ENCODE peak calls at places on chromosomes 11 and 22, in five cellular contexts. U is HCT116, Y is GM12878, E is HepG2, O is H1. W is an unnamed sample.
A peak's percentile ranks its signal among the peaks of the same experiment; 100 is the strongest.

GRCh38 chr22:35306350-35306967 is 6.8 kb downstream of the TOM1 start:
- DNase-seq in U (no peak), Y (no peak), E (no peak), O (no peak), W (no peak)

GRCh38 chr11:79018371-79018849 is 422.4 kb downstream of the TENM4 start:
- DNase-seq in U (no peak), Y (no peak), E (no peak), O (no peak), W (no peak)

GRCh38 chr22:47189056-47189916 is 426.8 kb downstream of the TBC1D22A start:
- DNase-seq in U (no peak), Y (no peak), E (no peak), O (no peak), W (no peak)

GRCh38 chr11:57515332-57516060 is at the start of gene SLC43A1:
- DNase-seq in U (no peak), Y (no peak), E (peak; percentile 46), O (peak; percentile 66), W (peak; percentile 84)

GRCh38 chr11:17673951-17674350 is 45.4 kb upstream of the MYOD1 start:
- DNase-seq in U (no peak), Y (no peak), E (no peak), O (no peak), W (no peak)

GRCh38 chr22:26536056-26536761 is 23.9 kb upstream of the TFIP11 start:
- DNase-seq in U (no peak), Y (no peak), E (no peak), O (no peak), W (no peak)

GRCh38 chr11:84249344-84250135 is 963.4 kb upstream of the CCDC90B start:
- DNase-seq in U (no peak), Y (peak; percentile 25), E (no peak), O (no peak), W (no peak)

GRCh38 chr22:42800731-42801536 is 56.1 kb downstream of the ARFGAP3 start:
- DNase-seq in U (no peak), Y (no peak), E (peak; percentile 98), O (no peak), W (no peak)

GRCh38 chr11:7098235-7098832 is 9.5 kb downstream of the RBMXL2 start:
- DNase-seq in U (peak; percentile 50), Y (peak; percentile 40), E (peak; percentile 49), O (no peak), W (peak; percentile 60)

GRCh38 chr11:36724742-36725387 is 126.8 kb upstream of the RAG2 start:
- DNase-seq in U (no peak), Y (peak; percentile 23), E (no peak), O (no peak), W (no peak)

GRCh38 chr11:10990637-10991036 is 132.8 kb upstream of the ZBED5 start:
- DNase-seq in U (no peak), Y (no peak), E (no peak), O (no peak), W (no peak)

GRCh38 chr11:85752890-85753581 is 57.9 kb downstream of the SYTL2 start:
- DNase-seq in U (no peak), Y (no peak), E (no peak), O (no peak), W (no peak)

GRCh38 chr11:67367014-67367835 is 6.2 kb downstream of the CLCF1 start:
- DNase-seq in U (no peak), Y (no peak), E (no peak), O (no peak), W (peak; percentile 46)

GRCh38 chr11:115873813-115874212 is 369.6 kb upstream of the CADM1 start:
- DNase-seq in U (no peak), Y (peak; percentile 68), E (no peak), O (no peak), W (no peak)

GRCh38 chr11:76282106-76282630 is 75.9 kb upstream of the WNT11 start:
- DNase-seq in U (no peak), Y (no peak), E (no peak), O (no peak), W (no peak)

DNA sequence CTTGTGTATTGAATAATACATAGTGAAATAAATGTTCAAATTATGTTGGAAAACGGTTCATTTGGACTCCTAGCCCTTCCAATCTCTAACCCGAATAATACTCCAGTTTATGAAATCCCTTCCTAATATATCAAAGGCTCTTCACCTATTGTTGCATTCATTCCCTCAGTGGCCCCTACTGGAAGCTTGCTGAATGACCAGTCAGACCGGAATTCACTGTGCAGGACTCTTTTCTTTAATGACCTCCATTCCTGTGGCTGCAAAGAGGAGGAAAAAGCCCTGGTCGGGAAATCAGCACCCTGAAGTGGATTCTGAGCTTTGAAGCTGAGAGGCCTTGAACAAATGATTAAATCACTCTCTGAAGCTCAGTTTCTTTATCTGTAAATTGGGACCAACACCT is 19.1 kb upstream of the RCN1 start:
- DNase-seq in U (no peak), Y (no peak), E (peak; percentile 11), O (no peak), W (peak; percentile 15)
- TF ChIP-seq SRF in U (no peak), Y (no peak), E (no peak), O (no peak), W (no peak)

DNA sequence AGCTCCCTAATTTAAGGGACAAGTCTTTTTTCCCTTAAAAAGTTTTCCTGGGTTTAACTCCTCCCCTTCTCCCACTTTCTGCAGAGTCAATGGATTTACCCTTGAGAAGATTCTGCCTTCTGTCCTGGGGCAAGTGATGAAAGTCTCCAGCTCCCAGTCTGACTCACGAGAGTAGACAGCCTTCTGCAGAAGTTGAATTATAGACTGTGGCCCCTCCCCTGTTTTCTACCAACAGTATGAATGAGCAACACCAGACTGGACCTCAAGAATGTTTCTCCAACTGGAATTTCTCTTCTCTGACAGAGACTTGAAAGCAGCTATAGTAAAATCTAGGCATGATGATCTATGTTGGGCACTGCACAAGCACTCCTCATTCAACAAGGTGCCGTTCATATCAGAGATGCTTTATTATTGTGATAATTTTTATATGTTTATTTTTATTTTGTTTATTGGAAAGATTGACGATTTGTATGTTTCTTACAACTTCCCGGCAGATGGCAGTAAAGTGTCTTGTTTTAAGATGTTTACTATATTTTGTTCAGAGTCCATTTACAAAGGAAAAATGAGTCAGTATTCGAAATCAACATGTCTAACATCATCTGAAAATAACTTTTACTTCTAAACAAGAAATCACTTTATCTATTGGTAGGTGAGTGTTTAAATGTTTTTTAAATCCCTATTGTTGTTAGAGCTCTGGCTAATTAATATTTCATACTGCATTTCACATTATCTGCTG is 56.6 kb downstream of the LMO2 start:
- DNase-seq in U (peak; percentile 48), Y (peak; percentile 3), E (peak; percentile 33), O (no peak), W (no peak)
- TF ChIP-seq CTCF in U (peak; percentile 36), Y (no peak), E (peak; percentile 25), O (no peak), W (peak; percentile 34)

GRCh38 chr22:29330753-29331152 is 15.3 kb upstream of the RASL10A start:
- DNase-seq in U (no peak), Y (no peak), E (no peak), O (no peak), W (no peak)
- TF ChIP-seq SRF in U (no peak), Y (no peak), E (no peak), O (no peak), W (no peak)

GRCh38 chr11:65017927-65018326 is 4.0 kb downstream of the ARL2 start:
- DNase-seq in U (no peak), Y (no peak), E (no peak), O (no peak), W (no peak)

GRCh38 chr11:65016705-65017104 is 2.7 kb downstream of the ARL2 start:
- DNase-seq in U (no peak), Y (no peak), E (no peak), O (no peak), W (no peak)

GRCh38 chr11:65013130-65013691 is 749 bp upstream of the ARL2 start:
- DNase-seq in U (no peak), Y (no peak), E (peak; percentile 75), O (peak; percentile 93), W (peak; percentile 95)

GRCh38 chr11:65013692-65014145 is 241 bp upstream of the ARL2 start:
- DNase-seq in U (peak; percentile 80), Y (peak; percentile 69), E (no peak), O (no peak), W (peak; percentile 87)

DNA sequence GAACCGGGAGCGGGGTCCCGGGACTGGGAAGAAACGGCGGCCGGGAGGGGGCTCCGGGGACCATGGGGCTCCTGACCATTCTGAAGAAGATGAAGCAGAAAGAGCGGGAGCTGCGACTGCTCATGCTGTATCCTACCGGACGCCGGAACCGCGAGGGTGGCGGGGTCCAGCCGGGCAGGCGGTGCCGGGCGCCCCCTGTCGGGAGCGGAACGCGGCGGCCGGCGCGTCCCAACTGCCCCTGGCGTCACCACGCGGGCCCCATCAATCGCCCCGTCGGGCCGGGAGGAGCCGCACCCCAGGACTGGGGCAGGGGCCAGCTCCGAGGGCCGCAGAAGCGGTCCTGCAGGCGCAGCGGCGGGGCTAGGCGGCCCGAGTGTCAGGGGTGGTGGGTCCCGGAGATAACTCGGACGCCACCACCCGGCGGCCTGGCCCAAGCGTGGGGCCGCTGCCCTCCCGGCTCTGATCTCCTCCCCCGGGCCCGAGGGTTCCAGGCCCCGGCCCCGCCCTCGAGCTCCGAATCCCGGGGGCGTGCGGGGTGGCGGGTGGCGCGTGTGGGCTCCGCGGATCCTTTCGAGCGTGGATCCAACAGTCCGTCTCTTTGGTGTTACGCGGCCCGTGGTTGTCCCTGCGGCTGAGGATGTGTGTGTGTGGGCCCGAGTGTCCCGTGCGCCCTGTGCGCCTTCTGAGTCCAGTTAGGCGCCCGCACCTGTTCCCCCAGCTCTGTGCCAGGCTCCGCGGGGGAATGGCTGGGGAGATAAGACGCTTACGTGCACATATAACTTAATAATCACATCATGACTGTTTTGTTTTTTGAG is at the start of gene ARL2:
- DNase-seq in U (no peak), Y (no peak), E (peak; percentile 88), O (peak; percentile 94), W (peak; percentile 90)
- TF ChIP-seq CTCF in U (peak; percentile 64), Y (peak; percentile 45), E (no peak), O (no peak), W (peak; percentile 70)

W was measured in K562.